ENCODE peak calls at places on chromosomes 12 and 14, in five cellular contexts. Q is stomach; E is cardiac muscle cell; M is CD8-positive, alpha-beta T cell; R is A549. X is an unnamed sample.

GRCh38 chr12:47935196-47935595 is 28.2 kb upstream of the TMEM106C start:
- DNase-seq in Q (peak), E (peak), M (no peak), R (no peak), X (no peak)

GRCh38 chr14:101992708-101993107 is 28.3 kb downstream of the DYNC1H1 start:
- DNase-seq in Q (no peak), E (no peak), M (no peak), R (no peak), X (peak)

GRCh38 chr14:33922125-33922524 is 28.7 kb downstream of the EGLN3 start:
- DNase-seq in Q (no peak), E (peak), M (no peak), R (no peak), X (no peak)

GRCh38 chr12:57150400-57150799 is 3.0 kb upstream of the LRP1-AS start:
- DNase-seq in Q (no peak), E (no peak), M (no peak), R (no peak), X (no peak)

GRCh38 chr14:35814371-35815005 is 5.4 kb upstream of the RALGAPA1 start:
- DNase-seq in Q (peak), E (peak), M (peak), R (no peak), X (peak)

GRCh38 chr12:63958876-63959275 is 114.4 kb downstream of the SRGAP1 start:
- DNase-seq in Q (no peak), E (no peak), M (no peak), R (no peak), X (no peak)

GRCh38 chr14:38839743-38840375 is 263.2 kb downstream of the SEC23A start:
- DNase-seq in Q (no peak), E (peak), M (no peak), R (no peak), X (no peak)

GRCh38 chr12:125540580-125541204 is 475.5 kb downstream of the AACS start:
- DNase-seq in Q (no peak), E (no peak), M (no peak), R (no peak), X (no peak)

GRCh38 chr14:68306934-68307758 is 485.7 kb downstream of the ZFP36L1 start:
- DNase-seq in Q (peak), E (no peak), M (no peak), R (no peak), X (no peak)

GRCh38 chr12:29402437-29402836 is 21.5 kb upstream of the ERGIC2 start:
- DNase-seq in Q (no peak), E (no peak), M (no peak), R (no peak), X (no peak)

GRCh38 chr12:69331482-69331845 is 16.7 kb upstream of the LYZ start:
- DNase-seq in Q (no peak), E (no peak), M (no peak), R (no peak), X (no peak)

DNA sequence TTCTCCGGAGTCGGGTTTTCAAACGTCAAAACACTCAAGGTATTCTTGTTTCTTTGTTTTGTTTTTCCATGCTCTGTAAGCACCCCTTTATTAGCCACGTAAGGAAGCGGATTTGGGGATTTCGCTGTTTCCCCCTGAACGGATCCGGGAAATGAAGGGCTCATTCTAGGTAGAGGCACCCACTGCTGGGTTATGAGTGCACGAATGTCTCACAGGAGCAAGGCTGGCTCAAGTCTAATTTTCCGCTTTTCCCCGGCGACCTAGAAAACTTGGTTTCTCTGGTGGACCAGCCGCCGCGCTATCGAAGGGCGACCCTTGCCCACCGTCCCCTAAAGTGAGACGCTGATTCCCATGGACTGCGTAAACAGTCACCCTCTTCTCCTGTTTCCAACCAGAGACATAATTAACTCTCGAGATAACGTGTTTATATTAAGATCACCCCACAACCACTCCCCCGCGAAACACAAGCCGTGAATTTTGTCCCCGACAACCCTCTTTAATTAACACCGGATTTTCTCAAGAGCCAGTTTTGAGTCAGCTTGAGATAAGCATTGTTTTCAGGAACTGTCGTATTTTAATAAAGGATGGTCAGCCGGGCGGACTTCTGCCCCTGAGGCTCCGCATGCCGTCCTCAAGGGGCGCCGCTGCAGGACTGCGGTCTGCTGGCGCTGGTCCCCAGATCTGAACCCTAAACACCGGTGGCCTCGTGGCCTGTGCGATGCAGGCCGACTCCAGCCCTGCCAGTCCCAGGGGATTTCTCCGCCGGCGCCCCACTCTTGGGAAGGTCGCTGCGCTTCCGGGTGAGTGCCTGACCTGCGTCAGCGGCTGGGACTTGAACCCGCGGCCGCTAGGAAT is 523 bp upstream of the ABCC9 start:
- DNase-seq in Q (no peak), E (peak), M (no peak), R (no peak), X (no peak)
- TF ChIP-seq CTCF in Q (peak), E (peak), M (no peak), R (no peak), X (no peak)

GRCh38 chr12:118124333-118124874 is 11.5 kb upstream of the PEBP1 start:
- DNase-seq in Q (no peak), E (no peak), M (no peak), R (no peak), X (no peak)

GRCh38 chr12:118120579-118121363 is 15.2 kb upstream of the PEBP1 start:
- DNase-seq in Q (peak), E (peak), M (peak), R (peak), X (peak)

GRCh38 chr12:118122264-118122663 is 13.7 kb upstream of the PEBP1 start:
- DNase-seq in Q (no peak), E (no peak), M (no peak), R (no peak), X (no peak)

GRCh38 chr12:118119449-118119879 is 15.7 kb upstream of the VSIG10 start:
- DNase-seq in Q (no peak), E (no peak), M (no peak), R (no peak), X (no peak)
- TF ChIP-seq CTCF in Q (no peak), E (no peak), M (no peak), R (no peak), X (no peak)

GRCh38 chr14:77707355-77707723 is 484 bp downstream of the ALKBH1 start:
- DNase-seq in Q (no peak), E (peak), M (no peak), R (peak), X (no peak)
- TF ChIP-seq CTCF in Q (no peak), E (peak), M (no peak), R (peak), X (no peak)

GRCh38 chr12:112854344-112854743 is 52.4 kb upstream of the OAS1 start:
- DNase-seq in Q (no peak), E (no peak), M (no peak), R (no peak), X (no peak)

GRCh38 chr12:112852127-112852526 is 54.6 kb upstream of the OAS1 start:
- DNase-seq in Q (no peak), E (no peak), M (no peak), R (no peak), X (no peak)

GRCh38 chr12:112858776-112859175 is 48.0 kb upstream of the OAS1 start:
- DNase-seq in Q (no peak), E (no peak), M (no peak), R (no peak), X (no peak)

GRCh38 chr12:112852810-112853209 is 54.0 kb upstream of the OAS1 start:
- DNase-seq in Q (no peak), E (no peak), M (no peak), R (no peak), X (no peak)

GRCh38 chr12:112855375-112855774 is 51.4 kb upstream of the OAS1 start:
- DNase-seq in Q (no peak), E (no peak), M (no peak), R (peak), X (no peak)
- TF ChIP-seq CTCF in Q (no peak), E (peak), M (no peak), R (peak), X (no peak)

X was measured in activated B cell treated with CpG ODN at 0.5 μM for 24 hours.